ENCODE peak calls at places on chromosomes 3 and 15, in four cellular contexts. Z, N, V and S are unnamed samples.

GRCh38 chr15:81339851-81340250 is 15.9 kb upstream of the STARD5 start:
- DNase-seq in Z (no peak), N (no peak), V (no peak), S (no peak)

GRCh38 chr3:188595890-188596376 is 442.0 kb downstream of the LPP start:
- DNase-seq in Z (no peak), N (no peak), V (no peak), S (peak; percentile 68)

GRCh38 chr15:65833501-65834220 is 35.6 kb upstream of the RAB11A start:
- DNase-seq in Z (no peak), N (no peak), V (no peak), S (no peak)

GRCh38 chr15:51016615-51017014 is 78.1 kb downstream of the TNFAIP8L3 start:
- DNase-seq in Z (no peak), N (no peak), V (no peak), S (no peak)

GRCh38 chr3:6799264-6799915 is 61.5 kb upstream of the GRM7 start:
- DNase-seq in Z (peak; percentile 31), N (peak; percentile 6), V (peak; percentile 3), S (no peak)

GRCh38 chr3:13400114-13400696 is 19.9 kb downstream of the NUP210 start:
- DNase-seq in Z (no peak), N (no peak), V (no peak), S (no peak)

GRCh38 chr15:74196175-74196574 is 6.4 kb downstream of the STRA6 start:
- DNase-seq in Z (no peak), N (no peak), V (no peak), S (peak; percentile 91)

GRCh38 chr3:194496217-194496881 is 9.5 kb upstream of the ATP13A3 start:
- DNase-seq in Z (no peak), N (no peak), V (no peak), S (no peak)

GRCh38 chr15:39391230-39391629 is 189.6 kb upstream of the THBS1 start:
- DNase-seq in Z (no peak), N (peak; percentile 30), V (no peak), S (peak; percentile 57)

GRCh38 chr15:61075741-61076140 is 153.4 kb downstream of the RORA start:
- DNase-seq in Z (no peak), N (peak; percentile 85), V (no peak), S (no peak)

GRCh38 chr3:129688310-129688895 is 81.9 kb upstream of the PLXND1 start:
- DNase-seq in Z (peak; percentile 65), N (no peak), V (peak; percentile 72), S (peak; percentile 68)

GRCh38 chr3:187227658-187228258 is 30.5 kb downstream of the RTP1 start:
- DNase-seq in Z (no peak), N (peak; percentile 78), V (no peak), S (peak; percentile 59)

GRCh38 chr3:38094999-38095398 is 41.9 kb downstream of the ACAA1 start:
- DNase-seq in Z (no peak), N (no peak), V (no peak), S (no peak)

GRCh38 chr3:178304758-178305157 is 231.5 kb upstream of the KCNMB2 start:
- DNase-seq in Z (no peak), N (no peak), V (no peak), S (peak; percentile 65)

GRCh38 chr3:169759256-169759655 is 5.6 kb downstream of the TERC start:
- DNase-seq in Z (no peak), N (no peak), V (no peak), S (no peak)
- H3K4me2 ChIP-seq in Z (no peak overlapping the region), N (no peak overlapping the region), V (no peak overlapping the region), S (no peak overlapping the region)

DNA sequence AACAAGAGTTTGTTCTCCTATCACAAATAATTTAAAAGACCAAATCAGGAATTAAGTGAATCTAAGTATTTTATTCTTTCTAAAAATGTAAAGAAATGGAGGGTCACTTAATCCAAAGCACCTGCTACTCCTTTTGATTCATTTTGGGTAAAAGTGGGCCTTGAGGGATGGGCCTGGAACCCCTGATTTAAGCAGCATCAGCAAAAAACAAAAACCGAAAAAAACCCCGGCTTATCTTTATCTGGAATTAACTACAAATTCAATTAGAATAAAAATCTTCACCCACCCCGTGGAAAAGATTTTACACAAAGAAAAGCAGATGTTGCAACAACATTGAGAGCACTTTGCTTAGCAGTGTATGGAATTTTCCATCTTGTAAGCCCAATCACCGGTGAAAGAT is 1018.2 kb downstream of the MCTP2 start:
- DNase-seq in Z (no peak), N (no peak), V (no peak), S (peak; percentile 13)
- H3K27ac ChIP-seq in Z (no peak overlapping the region), N (no peak overlapping the region), V (no peak overlapping the region), S (no peak overlapping the region)

GRCh38 chr15:96334017-96334704 is 3.7 kb downstream of the NR2F2 start:
- DNase-seq in Z (peak; percentile 38), N (no peak), V (peak; percentile 15), S (peak; percentile 32)
- H2BK12ac ChIP-seq in Z (no peak overlapping the region), N (peak overlapping the region; percentile 33), V (peak overlapping the region; percentile 82), S (peak overlapping the region; percentile 40)

GRCh38 chr3:115833074-115833473 is 209.8 kb downstream of the GAP43 start:
- DNase-seq in Z (no peak), N (no peak), V (no peak), S (no peak)
- H3K4me2 ChIP-seq in Z (no peak overlapping the region), N (no peak overlapping the region), V (no peak overlapping the region), S (no peak overlapping the region)

GRCh38 chr3:46097691-46098241 is 70.5 kb upstream of the XCR1 start:
- DNase-seq in Z (no peak), N (no peak), V (no peak), S (peak; percentile 85)
- H3K27ac ChIP-seq in Z (no peak overlapping the region), N (no peak overlapping the region), V (no peak overlapping the region), S (no peak overlapping the region)

GRCh38 chr15:68561901-68562300 is 16.9 kb upstream of the CORO2B start:
- DNase-seq in Z (no peak), N (no peak), V (no peak), S (no peak)

GRCh38 chr15:68559342-68560310 is 19.2 kb upstream of the CORO2B start:
- DNase-seq in Z (peak; percentile 95), N (peak; percentile 69), V (peak; percentile 86), S (peak; percentile 84)

GRCh38 chr15:68561146-68561545 is 17.6 kb upstream of the CORO2B start:
- DNase-seq in Z (no peak), N (no peak), V (no peak), S (no peak)

GRCh38 chr15:68558318-68559305 is 20.2 kb upstream of the CORO2B start:
- DNase-seq in Z (peak; percentile 38), N (no peak), V (no peak), S (no peak)

DNA sequence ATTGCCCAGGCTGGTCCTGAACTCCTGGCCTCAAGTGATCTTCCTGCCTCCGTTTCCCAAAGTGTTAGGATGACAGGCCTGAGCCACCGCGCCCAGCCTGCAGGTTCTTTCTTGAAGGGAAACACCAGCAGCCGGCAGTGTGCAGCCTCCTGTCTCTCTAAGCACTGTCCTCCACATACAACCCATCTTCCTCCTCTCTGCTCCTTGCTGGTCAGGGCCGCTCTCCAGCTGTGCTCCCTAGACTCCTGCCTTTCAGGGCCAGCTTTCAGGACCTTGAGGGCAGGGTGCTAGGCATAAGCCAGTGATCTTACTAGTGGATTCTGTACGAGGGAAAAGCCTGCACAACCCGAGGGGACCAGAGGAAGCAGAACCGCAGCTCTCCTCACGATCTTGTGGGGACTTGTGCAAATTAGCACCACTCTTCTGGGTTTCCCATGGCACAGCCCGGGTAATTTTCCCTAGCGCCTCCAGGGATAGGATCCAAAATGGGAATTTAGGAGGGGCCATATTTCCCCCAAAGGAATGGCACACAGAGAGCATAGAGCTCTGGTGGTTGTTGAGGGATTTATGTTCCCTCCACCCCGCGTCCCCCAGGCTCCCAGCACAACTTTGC is 18.2 kb upstream of the CORO2B start:
- DNase-seq in Z (peak; percentile 32), N (no peak), V (no peak), S (no peak)
- H2BK12ac ChIP-seq in Z (no peak overlapping the region), N (no peak overlapping the region), V (no peak overlapping the region), S (no peak overlapping the region)